ENCODE peak calls at places on chromosomes 4 and X, in five cellular contexts. Q is A549, H is tibial nerve, D is stomach, R is SK-N-SH. K is an unnamed sample.

GRCh38 chrX:110407910-110408545 is 49.4 kb downstream of the RTL9 start:
- DNase-seq in Q (peak), H (no peak), D (no peak), R (peak), K (peak)

GRCh38 chrX:43618376-43619205 is 37.5 kb upstream of the MAOA start:
- DNase-seq in Q (no peak), H (no peak), D (no peak), R (no peak), K (no peak)

GRCh38 chrX:46317158-46317557 is 228.1 kb downstream of the ZNF674 start:
- DNase-seq in Q (no peak), H (no peak), D (no peak), R (no peak), K (no peak)

GRCh38 chrX:70089575-70090297 is 27.5 kb downstream of the OTUD6A start:
- DNase-seq in Q (no peak), H (no peak), D (no peak), R (no peak), K (no peak)

GRCh38 chr4:121991968-121992367 is 40.1 kb upstream of the TRPC3 start:
- DNase-seq in Q (no peak), H (no peak), D (no peak), R (no peak), K (no peak)

GRCh38 chr4:153788064-153788418 is 842 bp downstream of the SFRP2 start:
- DNase-seq in Q (no peak), H (no peak), D (no peak), R (peak), K (no peak)

GRCh38 chr4:38495481-38495880 is 168.5 kb upstream of the KLF3 start:
- DNase-seq in Q (no peak), H (no peak), D (no peak), R (no peak), K (no peak)

GRCh38 chrX:109872021-109872730 is 130.7 kb upstream of the TMEM164 start:
- DNase-seq in Q (no peak), H (no peak), D (no peak), R (no peak), K (no peak)

GRCh38 chr4:138499627-138500026 is 257.5 kb upstream of the SLC7A11 start:
- DNase-seq in Q (no peak), H (no peak), D (no peak), R (no peak), K (no peak)

GRCh38 chrX:79288723-79289122 is 78.4 kb downstream of the ITM2A start:
- DNase-seq in Q (no peak), H (no peak), D (no peak), R (no peak), K (no peak)

GRCh38 chr4:61079427-61079826 is 120.7 kb upstream of the ADGRL3 start:
- DNase-seq in Q (no peak), H (no peak), D (no peak), R (no peak), K (no peak)
- TF ChIP-seq EP300 in Q (no peak), H (no peak), D (no peak), R (no peak), K (no peak)

GRCh38 chr4:116531870-116532269 is 553.5 kb downstream of the TRAM1L1 start:
- DNase-seq in Q (no peak), H (no peak), D (no peak), R (no peak), K (no peak)

GRCh38 chr4:116539744-116540143 is 545.6 kb downstream of the TRAM1L1 start:
- DNase-seq in Q (no peak), H (no peak), D (no peak), R (no peak), K (no peak)

GRCh38 chr4:116537828-116538227 is 547.5 kb downstream of the TRAM1L1 start:
- DNase-seq in Q (no peak), H (no peak), D (no peak), R (no peak), K (no peak)
- TF ChIP-seq EP300 in Q (no peak), H (no peak), D (no peak), R (no peak), K (no peak)

DNA sequence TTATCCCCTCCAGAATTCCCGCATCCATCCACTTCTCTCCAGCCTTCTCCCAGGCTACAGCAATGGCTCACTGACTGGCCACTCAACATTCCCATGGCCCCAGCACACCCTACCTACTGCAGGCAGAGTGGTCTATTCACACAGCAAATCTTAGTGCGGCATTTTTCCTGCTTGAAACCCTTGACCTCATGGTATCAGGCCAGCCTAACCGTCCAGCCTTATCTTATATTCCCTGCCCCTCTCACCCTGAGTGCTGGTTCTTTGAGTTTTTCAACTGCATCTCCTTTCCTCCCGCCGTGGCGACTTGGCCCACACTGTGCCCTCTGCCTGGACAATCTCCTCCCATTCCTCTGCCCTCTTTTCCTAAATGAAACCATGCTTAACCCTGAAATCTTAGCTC is 10.0 kb upstream of the S100G start:
- DNase-seq in Q (no peak), H (no peak), D (no peak), R (no peak), K (no peak)
- TF ChIP-seq EP300 in Q (no peak), H (no peak), D (no peak), R (no peak), K (no peak)

GRCh38 chr4:105550641-105551040 is 1.8 kb upstream of the ARHGEF38 start:
- DNase-seq in Q (no peak), H (no peak), D (no peak), R (no peak), K (no peak)

GRCh38 chr4:105556175-105556574 is 3.8 kb downstream of the ARHGEF38 start:
- DNase-seq in Q (no peak), H (no peak), D (no peak), R (no peak), K (no peak)

GRCh38 chr4:105555409-105555808 is 3.0 kb downstream of the ARHGEF38 start:
- DNase-seq in Q (no peak), H (no peak), D (no peak), R (no peak), K (no peak)

GRCh38 chr4:105548483-105548882 is 3.9 kb upstream of the ARHGEF38 start:
- DNase-seq in Q (no peak), H (no peak), D (no peak), R (no peak), K (no peak)

GRCh38 chr4:105551968-105552746 is at the start of gene ARHGEF38:
- DNase-seq in Q (no peak), H (no peak), D (peak), R (no peak), K (no peak)
- TF ChIP-seq EP300 in Q (no peak), H (no peak), D (no peak), R (no peak), K (no peak)

DNA sequence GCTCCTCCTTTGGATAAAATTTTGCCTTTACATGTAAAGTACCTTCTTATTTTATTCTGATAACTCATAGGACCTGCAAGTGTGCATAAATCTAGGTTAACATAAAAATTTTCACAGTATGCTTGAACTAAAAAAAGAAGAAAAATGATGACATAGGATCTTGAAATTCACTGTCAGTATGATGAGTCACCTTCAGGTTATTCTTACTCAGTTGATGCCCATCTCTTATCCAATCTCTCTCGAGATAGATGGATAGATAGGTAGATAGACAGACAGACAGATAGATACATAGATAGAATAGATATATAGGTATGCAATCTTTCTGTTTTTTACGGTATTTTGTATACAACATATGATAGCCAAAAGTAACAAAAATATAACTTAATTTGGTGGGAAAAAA is 485.5 kb downstream of the NAF1 start:
- DNase-seq in Q (no peak), H (no peak), D (no peak), R (no peak), K (no peak)
- TF ChIP-seq EP300 in Q (no peak), H (no peak), D (no peak), R (no peak), K (no peak)

GRCh38 chr4:78599147-78599546 is 47.6 kb downstream of the ANXA3 start:
- DNase-seq in Q (no peak), H (no peak), D (no peak), R (no peak), K (no peak)

GRCh38 chr4:78603384-78603783 is 51.8 kb downstream of the ANXA3 start:
- DNase-seq in Q (no peak), H (no peak), D (no peak), R (no peak), K (no peak)

GRCh38 chr4:78601013-78601412 is 49.4 kb downstream of the ANXA3 start:
- DNase-seq in Q (no peak), H (no peak), D (no peak), R (no peak), K (no peak)

GRCh38 chr4:78602334-78602733 is 50.8 kb downstream of the ANXA3 start:
- DNase-seq in Q (no peak), H (no peak), D (no peak), R (no peak), K (no peak)

DNA sequence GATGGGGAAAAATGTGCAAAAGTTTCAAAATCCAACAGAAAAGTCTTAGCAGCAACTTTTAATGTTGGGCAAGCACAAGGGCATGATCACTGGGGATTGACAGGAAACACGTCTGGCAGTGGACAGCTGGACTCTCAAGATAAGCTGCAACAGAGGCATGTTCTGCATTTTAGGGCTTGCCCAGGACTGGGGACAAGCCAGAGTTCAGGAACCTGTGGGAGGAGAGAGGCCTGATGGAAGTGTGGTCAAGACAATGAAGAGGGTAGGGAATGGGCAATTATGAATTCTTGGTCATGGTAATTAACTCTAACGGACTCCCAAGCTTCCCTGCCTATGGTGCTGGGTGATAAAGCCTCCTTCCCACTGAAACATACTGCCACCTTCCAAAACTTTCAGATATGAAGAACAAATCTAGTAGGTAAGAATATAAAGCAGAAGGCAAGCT is 48.4 kb downstream of the ANXA3 start:
- DNase-seq in Q (no peak), H (no peak), D (no peak), R (peak), K (no peak)
- TF ChIP-seq EP300 in Q (no peak), H (peak), D (no peak), R (no peak), K (no peak)

GRCh38 chr4:83643036-83643435 is 107.1 kb downstream of the GPAT3 start:
- DNase-seq in Q (no peak), H (no peak), D (no peak), R (no peak), K (no peak)

GRCh38 chr4:83644677-83645639 is 109.0 kb downstream of the GPAT3 start:
- DNase-seq in Q (peak), H (no peak), D (no peak), R (peak), K (no peak)

GRCh38 chr4:83636930-83637329 is 101.0 kb downstream of the GPAT3 start:
- DNase-seq in Q (no peak), H (no peak), D (no peak), R (no peak), K (no peak)

GRCh38 chr4:83639849-83640493 is 104.1 kb downstream of the GPAT3 start:
- DNase-seq in Q (peak), H (no peak), D (peak), R (peak), K (peak)
- TF ChIP-seq EP300 in Q (no peak), H (no peak), D (no peak), R (no peak), K (no peak)

GRCh38 chr4:52551487-52551886 is 107.6 kb downstream of the USP46 start:
- DNase-seq in Q (no peak), H (no peak), D (no peak), R (no peak), K (peak)

GRCh38 chr4:52548818-52549570 is 110.1 kb downstream of the USP46 start:
- DNase-seq in Q (no peak), H (no peak), D (no peak), R (no peak), K (no peak)

GRCh38 chr4:52552778-52553177 is 106.3 kb downstream of the USP46 start:
- DNase-seq in Q (no peak), H (no peak), D (no peak), R (no peak), K (no peak)

GRCh38 chr4:52546449-52546848 is 112.7 kb downstream of the USP46 start:
- DNase-seq in Q (no peak), H (no peak), D (no peak), R (peak), K (no peak)

GRCh38 chr4:52550186-52550585 is 108.9 kb downstream of the USP46 start:
- DNase-seq in Q (no peak), H (no peak), D (no peak), R (no peak), K (no peak)
- TF ChIP-seq EP300 in Q (no peak), H (no peak), D (no peak), R (no peak), K (no peak)

GRCh38 chrX:71622347-71623104 is 4.2 kb upstream of the CXCR3 start:
- DNase-seq in Q (peak), H (peak), D (peak), R (peak), K (peak)
- TF ChIP-seq EP300 in Q (no peak), H (no peak), D (no peak), R (no peak), K (no peak)

K was measured in ovary.